ENCODE peak calls at places on chromosomes 2 and 18, in six cellular contexts. H, K, V, Z, L and D are unnamed samples.

GRCh38 chr2:66433945-66434678 is 813 bp upstream of the MEIS1 start:
- DNase-seq in L (peak; percentile 75), H (peak; percentile 66), V (peak; percentile 75), Z (peak; percentile 65), K (peak; percentile 63), D (peak; percentile 59)

GRCh38 chr2:132608222-132608795 is 61.7 kb downstream of the LYPD1 start:
- DNase-seq in Z (no peak), L (peak; percentile 26), H (no peak), K (peak; percentile 40), V (no peak), D (no peak)

GRCh38 chr2:66440011-66440542 is 5.2 kb downstream of the MEIS1 start:
- DNase-seq in L (no peak), V (no peak), K (peak; percentile 56), H (no peak), Z (no peak), D (no peak)

GRCh38 chr2:173290046-173290445 is 64.6 kb upstream of the CDCA7 start:
- DNase-seq in Z (no peak), V (no peak), K (no peak), L (no peak), H (no peak), D (no peak)

GRCh38 chr2:26001743-26002341 is 19.5 kb upstream of the KIF3C start:
- DNase-seq in L (peak; percentile 90), H (peak; percentile 81), Z (peak; percentile 75), V (no peak), K (peak; percentile 85), D (peak; percentile 83)

GRCh38 chr18:72834731-72835130 is 33.1 kb downstream of the NETO1 start:
- DNase-seq in Z (no peak), L (no peak), K (no peak), H (no peak), V (no peak), D (no peak)

GRCh38 chr2:151632993-151633592 is 101.2 kb downstream of the NEB start:
- DNase-seq in K (no peak), V (peak; percentile 30), H (no peak), Z (no peak), L (no peak), D (no peak)

GRCh38 chr18:24208270-24209035 is 69.6 kb downstream of the CABYR start:
- DNase-seq in K (no peak), L (no peak), H (no peak), V (peak; percentile 84), Z (no peak), D (no peak)

GRCh38 chr2:181742908-181743722 is 62.8 kb upstream of the NEUROD1 start:
- DNase-seq in H (peak; percentile 68), K (no peak), Z (peak; percentile 38), L (peak; percentile 58), V (peak; percentile 52), D (peak; percentile 71)

GRCh38 chr2:112706170-112706664 is 14.6 kb upstream of the NT5DC4 start:
- DNase-seq in Z (no peak), K (no peak), V (no peak), H (no peak), L (no peak), D (no peak)

GRCh38 chr2:74919827-74920226 is 38.6 kb upstream of the POLE4 start:
- DNase-seq in Z (peak; percentile 51), K (peak; percentile 30), H (peak; percentile 81), L (peak; percentile 55), V (no peak), D (peak; percentile 75)